ENCODE peak calls at places on chromosomes 16 and 17, in seven cellular contexts. K is HFFc6, E is NCI-H1930, R is endodermal cell, Z is NCI-H460, X is ascending aorta, S is brain microvascular endothelial cell. H is an unnamed sample.

GRCh38 chr17:76404976-76405563 is 20.7 kb downstream of the SPHK1 start:
- DNase-seq in K (no peak), E (no peak), R (no peak), Z (no peak), X (no peak), S (no peak), H (no peak)

GRCh38 chr17:8068736-8069586 is 18.6 kb downstream of the ALOX12B start:
- DNase-seq in K (no peak), E (no peak), R (peak), Z (no peak), X (peak), S (no peak), H (no peak)

GRCh38 chr17:66727634-66728570 is 107.0 kb upstream of the CACNG5 start:
- DNase-seq in K (peak), E (peak), R (peak), Z (peak), X (no peak), S (peak), H (peak)

GRCh38 chr17:18004345-18004744 is 31.7 kb downstream of the DRC3 start:
- DNase-seq in K (no peak), E (no peak), R (peak), Z (no peak), X (no peak), S (no peak), H (no peak)

GRCh38 chr16:54968769-54969168 is 38.1 kb downstream of the IRX5 start:
- DNase-seq in K (no peak), E (no peak), R (no peak), Z (no peak), X (no peak), S (no peak), H (no peak)

GRCh38 chr17:76267051-76267576 is 2.0 kb downstream of the UBALD2 start:
- DNase-seq in K (no peak), E (no peak), R (no peak), Z (no peak), X (no peak), S (no peak), H (no peak)

GRCh38 chr17:80585880-80586279 is 41.2 kb downstream of the RPTOR start:
- DNase-seq in K (no peak), E (no peak), R (no peak), Z (no peak), X (no peak), S (no peak), H (no peak)

GRCh38 chr16:9212621-9213020 is 121.2 kb downstream of the HAPSTR1 start:
- DNase-seq in K (no peak), E (no peak), R (no peak), Z (no peak), X (no peak), S (no peak), H (no peak)

GRCh38 chr17:78241277-78242023 is 10.0 kb downstream of the TMEM235 start:
- DNase-seq in K (peak), E (no peak), R (peak), Z (peak), X (no peak), S (peak), H (peak)

GRCh38 chr16:83059237-83059636 is 432.5 kb downstream of the CDH13 start:
- DNase-seq in K (no peak), E (no peak), R (no peak), Z (no peak), X (no peak), S (no peak), H (no peak)

GRCh38 chr16:87165885-87166284 is 151.3 kb downstream of the C16orf95 start:
- DNase-seq in K (no peak), E (no peak), R (no peak), Z (no peak), X (no peak), S (no peak), H (no peak)

GRCh38 chr16:81210807-81211206 is 27.7 kb upstream of the BCO1 start:
- DNase-seq in K (no peak), E (no peak), R (no peak), Z (no peak), X (no peak), S (no peak), H (no peak)

GRCh38 chr16:23952128-23953041 is 116.6 kb downstream of the PRKCB start:
- DNase-seq in K (no peak), E (peak), R (peak), Z (no peak), X (no peak), S (peak), H (peak)

GRCh38 chr16:86025706-86026105 is 126.7 kb downstream of the IRF8 start:
- DNase-seq in K (no peak), E (no peak), R (peak), Z (no peak), X (no peak), S (no peak), H (no peak)

GRCh38 chr16:1048442-1049112 is 24.0 kb upstream of the SSTR5 start:
- DNase-seq in K (no peak), E (no peak), R (peak), Z (peak), X (no peak), S (peak), H (no peak)

GRCh38 chr16:88283596-88283995 is 99.2 kb upstream of the ZNF469 start:
- DNase-seq in K (no peak), E (no peak), R (no peak), Z (no peak), X (no peak), S (no peak), H (no peak)

GRCh38 chr16:28984619-28985135 is at the start of gene LAT:
- DNase-seq in K (no peak), E (no peak), R (no peak), Z (no peak), X (no peak), S (no peak), H (no peak)

GRCh38 chr16:67767953-67768352 is 38.4 kb downstream of the RANBP10 start:
- DNase-seq in K (peak), E (no peak), R (no peak), Z (no peak), X (no peak), S (peak), H (peak)

GRCh38 chr17:73644145-73645049 is at the start of gene SDK2:
- DNase-seq in K (no peak), E (no peak), R (peak), Z (no peak), X (no peak), S (no peak), H (peak)

GRCh38 chr17:82273327-82274133 is at the start of gene CSNK1D:
- DNase-seq in K (peak), E (peak), R (peak), Z (peak), X (peak), S (peak), H (peak)

GRCh38 chr17:27218719-27219488 is 75.0 kb upstream of the WSB1 start:
- DNase-seq in K (no peak), E (no peak), R (no peak), Z (no peak), X (no peak), S (no peak), H (no peak)

GRCh38 chr16:15857779-15858560 is 1.1 kb upstream of the MYH11 start:
- DNase-seq in K (no peak), E (no peak), R (peak), Z (no peak), X (peak), S (peak), H (no peak)

GRCh38 chr17:82737981-82738877 is 2.8 kb downstream of the FN3K start:
- DNase-seq in K (no peak), E (no peak), R (peak), Z (no peak), X (no peak), S (no peak), H (no peak)

GRCh38 chr17:81349397-81350319 is 45.6 kb upstream of the BAHCC1 start:
- DNase-seq in K (no peak), E (no peak), R (peak), Z (no peak), X (no peak), S (no peak), H (no peak)

GRCh38 chr16:85284138-85284897 is 172.0 kb upstream of the CIBAR2 start:
- DNase-seq in K (no peak), E (no peak), R (no peak), Z (no peak), X (no peak), S (no peak), H (no peak)